ENCODE peak calls at places on chromosomes 16 and 17, in five cellular contexts. Q is SW 1271, B is ELR, P is epithelial cell of esophagus, G is HFFc6. Y is an unnamed sample.

GRCh38 chr17:17090642-17091103 is 48.4 kb downstream of the MPRIP start:
- DNase-seq in Q (no peak), B (no peak), P (peak; percentile 69), G (no peak), Y (no peak)

GRCh38 chr17:44354582-44355309 is 8.9 kb downstream of the FAM171A2 start:
- DNase-seq in Q (no peak), B (no peak), P (no peak), G (no peak), Y (no peak)

GRCh38 chr16:4140652-4141051 is 24.4 kb upstream of the ADCY9 start:
- DNase-seq in Q (no peak), B (no peak), P (peak; percentile 90), G (no peak), Y (no peak)

GRCh38 chr17:80780381-80781187 is 211.1 kb upstream of the CHMP6 start:
- DNase-seq in Q (no peak), B (peak; percentile 47), P (no peak), G (peak; percentile 47), Y (no peak)

GRCh38 chr17:60439501-60439900 is 17.2 kb downstream of the CHCT1 start:
- DNase-seq in Q (no peak), B (peak; percentile 33), P (peak; percentile 48), G (peak; percentile 4), Y (no peak)

GRCh38 chr17:62920300-62920699 is 45.7 kb upstream of the TANC2 start:
- DNase-seq in Q (no peak), B (no peak), P (no peak), G (no peak), Y (no peak)

GRCh38 chr16:89784409-89784808 is 32.0 kb downstream of the FANCA start:
- DNase-seq in Q (no peak), B (no peak), P (no peak), G (no peak), Y (no peak)

GRCh38 chr16:78791926-78792325 is 692.5 kb downstream of the WWOX start:
- DNase-seq in Q (no peak), B (no peak), P (no peak), G (no peak), Y (no peak)

GRCh38 chr16:11253009-11253994 is 2.7 kb downstream of the SOCS1 start:
- DNase-seq in Q (no peak), B (peak; percentile 70), P (no peak), G (peak; percentile 39), Y (no peak)

GRCh38 chr16:65122974-65123845 is 1.3 kb upstream of the CDH11 start:
- DNase-seq in Q (no peak), B (peak; percentile 27), P (peak; percentile 44), G (peak; percentile 63), Y (peak; percentile 72)

GRCh38 chr16:11263737-11264136 is 5.4 kb downstream of the TNP2 start:
- DNase-seq in Q (no peak), B (no peak), P (no peak), G (no peak), Y (no peak)

GRCh38 chr17:78108726-78109488 is 19.6 kb downstream of the TMC6 start:
- DNase-seq in Q (no peak), B (no peak), P (no peak), G (no peak), Y (no peak)

GRCh38 chr17:54867634-54868033 is 33.0 kb upstream of the TOM1L1 start:
- DNase-seq in Q (no peak), B (no peak), P (peak; percentile 47), G (no peak), Y (no peak)

GRCh38 chr16:85436636-85437160 is 176.4 kb upstream of the GSE1 start:
- DNase-seq in Q (no peak), B (no peak), P (no peak), G (no peak), Y (no peak)

GRCh38 chr17:76278268-76278908 is 13.2 kb downstream of the UBALD2 start:
- DNase-seq in Q (no peak), B (no peak), P (no peak), G (no peak), Y (no peak)

GRCh38 chr16:59690216-59690615 is 956.1 kb upstream of the GOT2 start:
- DNase-seq in Q (no peak), B (no peak), P (no peak), G (no peak), Y (no peak)

GRCh38 chr16:30488764-30489595 is 16.4 kb downstream of the ITGAL start:
- DNase-seq in Q (no peak), B (no peak), P (no peak), G (no peak), Y (no peak)

GRCh38 chr17:75159196-75160031 is 5.1 kb upstream of the JPT1 start:
- DNase-seq in Q (peak; percentile 20), B (peak; percentile 81), P (peak; percentile 97), G (peak; percentile 42), Y (no peak)

GRCh38 chr17:73760186-73760758 is 116.0 kb upstream of the SDK2 start:
- DNase-seq in Q (no peak), B (no peak), P (no peak), G (no peak), Y (no peak)

Y was measured in SK-N-SH.